ENCODE peak calls at places on chromosomes 1 and 21, in four cellular contexts. W is cardiac muscle cell, X is GM06990, I is GM20000. V is an unnamed sample.

GRCh38 chr1:35447278-35447677 is 109.9 kb downstream of the KIAA0319L start:
- DNase-seq in X (no peak), I (no peak), W (no peak), V (no peak)

GRCh38 chr21:36769051-36769867 is 70.3 kb downstream of the SIM2 start:
- DNase-seq in I (no peak), X (no peak), W (no peak), V (no peak)

GRCh38 chr1:109933856-109934711 is 23.4 kb downstream of the CSF1 start:
- DNase-seq in X (no peak), I (peak; percentile 6), W (no peak), V (peak; percentile 12)

GRCh38 chr1:204065174-204065985 is 7.5 kb upstream of the SOX13 start:
- DNase-seq in I (no peak), X (no peak), W (no peak), V (no peak)

GRCh38 chr1:109760581-109761226 is 3.0 kb downstream of the EPS8L3 start:
- DNase-seq in X (no peak), I (no peak), W (no peak), V (no peak)

GRCh38 chr1:225870883-225871282 is 11.3 kb downstream of the TMEM63A start:
- DNase-seq in W (no peak), X (no peak), I (no peak), V (no peak)

GRCh38 chr1:217911908-217912307 is 280.8 kb downstream of the SPATA17 start:
- DNase-seq in W (no peak), I (no peak), X (no peak), V (no peak)

GRCh38 chr1:24339996-24340395 is 20.8 kb downstream of the GRHL3 start:
- DNase-seq in X (no peak), W (no peak), I (no peak), V (no peak)

GRCh38 chr1:85342177-85342576 is 65.7 kb upstream of the BCL10 start:
- DNase-seq in X (no peak), I (no peak), W (no peak), V (no peak)

GRCh38 chr1:235275836-235276235 is 52.1 kb downstream of the ARID4B start:
- DNase-seq in I (no peak), W (no peak), X (no peak), V (no peak)

GRCh38 chr1:1361982-1362423 is 3.6 kb upstream of the MXRA8 start:
- DNase-seq in I (no peak), W (peak; percentile 50), X (no peak), V (no peak)
- TF ChIP-seq CTCF in I (no peak), W (peak; percentile 20), X (no peak), V (no peak)

DNA sequence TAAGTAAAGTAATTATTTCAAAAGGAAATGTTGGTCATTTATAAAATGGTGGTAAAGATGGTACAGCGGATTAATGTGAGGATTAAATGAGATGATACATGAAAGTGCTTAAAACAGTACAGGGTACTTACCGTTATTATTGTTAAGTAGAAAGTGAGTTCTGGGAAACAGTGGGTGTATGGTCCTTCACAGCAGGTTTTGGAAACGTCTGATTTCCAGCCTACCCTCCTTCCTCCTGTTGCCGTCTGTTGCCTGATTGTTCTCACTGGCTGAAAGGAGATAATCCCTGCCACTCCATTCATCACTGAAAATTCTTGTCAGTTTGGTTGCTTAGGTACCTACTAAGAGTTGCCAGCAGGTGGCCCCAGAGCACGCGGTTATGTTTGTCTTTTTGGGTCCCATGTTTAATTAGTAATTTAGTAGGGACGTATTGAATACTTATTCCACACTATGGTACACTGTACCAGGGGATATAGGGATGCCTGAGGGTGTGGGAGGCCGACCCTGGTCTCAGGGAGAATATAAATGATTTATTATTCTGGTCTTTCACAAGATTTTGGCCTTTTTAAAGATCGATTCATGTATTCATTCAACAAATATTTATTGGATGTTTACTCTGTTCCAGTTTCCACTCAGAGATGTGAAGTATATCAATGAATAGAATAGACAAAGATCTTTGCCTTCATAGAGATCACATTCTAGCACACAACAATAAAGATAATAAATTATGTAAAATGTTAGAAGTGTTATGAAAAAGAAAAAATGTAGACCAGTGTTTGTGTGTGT is 30.8 kb upstream of the RPTN start:
- DNase-seq in X (peak; percentile 11), I (peak; percentile 81), W (no peak), V (peak; percentile 79)
- TF ChIP-seq CTCF in X (peak; percentile 82), I (peak; percentile 40), W (peak; percentile 78), V (peak; percentile 82)

GRCh38 chr1:14095001-14095400 is 395.0 kb downstream of the PRDM2 start:
- DNase-seq in W (peak; percentile 46), I (peak; percentile 15), X (no peak), V (peak; percentile 37)
- TF ChIP-seq CTCF in W (peak; percentile 34), I (peak; percentile 28), X (peak; percentile 50), V (peak; percentile 37)

GRCh38 chr1:242523968-242524570 is 428 bp downstream of the PLD5 start:
- DNase-seq in W (peak; percentile 80), I (peak; percentile 30), X (peak; percentile 13), V (peak; percentile 67)
- TF ChIP-seq CTCF in W (no peak), I (no peak), X (no peak), V (no peak)